ENCODE peak calls at places on chromosomes 13 and 19, in seven cellular contexts. X is HCT116, A is H1, E is K562, L is SK-N-SH, J is GM12878, V is HepG2. I is an unnamed sample.

GRCh38 chr13:94419304-94419943 is 60.1 kb downstream of the DCT start:
- DNase-seq in X (no peak), A (no peak), E (no peak), L (no peak), J (no peak), V (no peak), I (no peak)

GRCh38 chr19:50252111-50252886 is 48.9 kb downstream of the MYH14 start:
- DNase-seq in X (no peak), A (peak), E (peak), L (peak), J (no peak), V (no peak), I (no peak)

GRCh38 chr13:64248371-64249065 is 2832.9 kb upstream of the PCDH20 start:
- DNase-seq in X (no peak), A (no peak), E (no peak), L (no peak), J (no peak), V (no peak), I (no peak)

GRCh38 chr13:113845055-113845454 is 18.8 kb downstream of the GAS6 start:
- DNase-seq in X (no peak), A (no peak), E (no peak), L (no peak), J (no peak), V (peak), I (no peak)

GRCh38 chr13:107581009-107581408 is 634.3 kb downstream of the LIG4 start:
- DNase-seq in X (no peak), A (no peak), E (no peak), L (no peak), J (no peak), V (no peak), I (no peak)

GRCh38 chr19:5193192-5193591 is 147.4 kb downstream of the PTPRS start:
- DNase-seq in X (no peak), A (peak), E (no peak), L (no peak), J (no peak), V (no peak), I (peak)

GRCh38 chr13:45365558-45365885 is 24.5 kb upstream of the TPT1 start:
- DNase-seq in X (no peak), A (no peak), E (no peak), L (no peak), J (no peak), V (no peak), I (no peak)

GRCh38 chr19:46065486-46065885 is 24.7 kb upstream of the IGFL4 start:
- DNase-seq in X (no peak), A (no peak), E (no peak), L (no peak), J (no peak), V (no peak), I (no peak)

GRCh38 chr13:39859898-39860297 is 204.4 kb downstream of the COG6 start:
- DNase-seq in X (no peak), A (no peak), E (no peak), L (peak), J (no peak), V (no peak), I (no peak)

GRCh38 chr19:56748443-56748842 is 76.9 kb upstream of the ZNF835 start:
- DNase-seq in X (no peak), A (no peak), E (no peak), L (peak), J (no peak), V (peak), I (no peak)
- TF ChIP-seq YY1 in X (no peak), A (no peak), E (no peak), L (no peak), J (no peak), V (no peak), I (no peak)

GRCh38 chr19:49116544-49116943 is 2.4 kb downstream of the LIN7B start:
- DNase-seq in X (no peak), A (no peak), E (no peak), L (no peak), J (no peak), V (no peak), I (no peak)

GRCh38 chr19:49113762-49114629 is at the start of gene LIN7B:
- DNase-seq in X (peak), A (peak), E (peak), L (peak), J (no peak), V (peak), I (no peak)

GRCh38 chr19:49111218-49111998 is 2.8 kb upstream of the LIN7B start:
- DNase-seq in X (no peak), A (no peak), E (no peak), L (no peak), J (no peak), V (no peak), I (no peak)

GRCh38 chr19:49117677-49118564 is 1.0 kb downstream of the C19orf73 start:
- DNase-seq in X (no peak), A (no peak), E (no peak), L (peak), J (no peak), V (no peak), I (no peak)

GRCh38 chr19:49114630-49115363 is 627 bp downstream of the LIN7B start:
- DNase-seq in X (no peak), A (peak), E (peak), L (peak), J (no peak), V (peak), I (no peak)
- TF ChIP-seq YY1 in X (no peak), A (no peak), E (no peak), L (no peak), J (no peak), V (no peak), I (no peak)

GRCh38 chr19:3039641-3040077 is 10.6 kb upstream of the TLE2 start:
- DNase-seq in X (peak), A (no peak), E (no peak), L (no peak), J (no peak), V (peak), I (no peak)
- TF ChIP-seq YY1 in X (no peak), A (no peak), E (no peak), L (no peak), J (no peak), V (no peak), I (no peak)

GRCh38 chr19:53102701-53103140 is 501 bp downstream of the ZNF160 start:
- DNase-seq in X (no peak), A (no peak), E (peak), L (peak), J (no peak), V (no peak), I (no peak)
- TF ChIP-seq YY1 in X (no peak), A (no peak), E (no peak), L (no peak), J (no peak), V (no peak), I (no peak)

GRCh38 chr19:10235003-10235402 is 3.9 kb upstream of the S1PR2 start:
- DNase-seq in X (no peak), A (no peak), E (no peak), L (no peak), J (no peak), V (peak), I (no peak)
- TF ChIP-seq YY1 in X (no peak), A (no peak), E (no peak), L (no peak), J (no peak), V (no peak), I (no peak)